ENCODE peak calls at places on chromosomes 12 and 14, in nine cellular contexts. One of them, this sample, is unnamed.

GRCh38 chr12:6540181-6540877 is 6.0 kb downstream of the GAPDH start:
- DNase-seq in CD4-positive, CD25-positive, alpha-beta regulatory T cell: peak
- DNase-seq in RPMI7951: peak
- DNase-seq in progenitor cell of endocrine pancreas: no peak
- DNase-seq in stimulated activated CD4-positive, alpha-beta T cell treated with anti-CD3 and anti-CD28 coated beads, Interleukin-2, amount 100 ng/mL, for 24 hours: peak
- DNase-seq in NCI-H1105: peak
- DNase-seq in naive thymus-derived CD8-positive, alpha-beta T cell: no peak
- DNase-seq in NCI-H1436: peak
- DNase-seq in left ventricle myocardium superior: peak
- DNase-seq in this sample: peak

GRCh38 chr12:70774055-70774454 is 136.8 kb upstream of the PTPRB start:
- DNase-seq in CD4-positive, CD25-positive, alpha-beta regulatory T cell: no peak
- DNase-seq in RPMI7951: no peak
- DNase-seq in progenitor cell of endocrine pancreas: no peak
- DNase-seq in stimulated activated CD4-positive, alpha-beta T cell treated with anti-CD3 and anti-CD28 coated beads, Interleukin-2, amount 100 ng/mL, for 24 hours: no peak
- DNase-seq in NCI-H1105: no peak
- DNase-seq in naive thymus-derived CD8-positive, alpha-beta T cell: no peak
- DNase-seq in NCI-H1436: peak
- DNase-seq in left ventricle myocardium superior: no peak
- DNase-seq in this sample: no peak

GRCh38 chr12:57713209-57713608 is 19.3 kb downstream of the OS9 start:
- DNase-seq in CD4-positive, CD25-positive, alpha-beta regulatory T cell: no peak
- DNase-seq in RPMI7951: no peak
- DNase-seq in progenitor cell of endocrine pancreas: no peak
- DNase-seq in stimulated activated CD4-positive, alpha-beta T cell treated with anti-CD3 and anti-CD28 coated beads, Interleukin-2, amount 100 ng/mL, for 24 hours: no peak
- DNase-seq in NCI-H1105: no peak
- DNase-seq in naive thymus-derived CD8-positive, alpha-beta T cell: no peak
- DNase-seq in NCI-H1436: no peak
- DNase-seq in left ventricle myocardium superior: no peak
- DNase-seq in this sample: no peak

GRCh38 chr14:45559626-45560025 is 306.6 kb upstream of the MIS18BP1 start:
- DNase-seq in CD4-positive, CD25-positive, alpha-beta regulatory T cell: no peak
- DNase-seq in RPMI7951: no peak
- DNase-seq in progenitor cell of endocrine pancreas: no peak
- DNase-seq in stimulated activated CD4-positive, alpha-beta T cell treated with anti-CD3 and anti-CD28 coated beads, Interleukin-2, amount 100 ng/mL, for 24 hours: no peak
- DNase-seq in NCI-H1105: no peak
- DNase-seq in naive thymus-derived CD8-positive, alpha-beta T cell: no peak
- DNase-seq in NCI-H1436: no peak
- DNase-seq in left ventricle myocardium superior: no peak
- DNase-seq in this sample: no peak

GRCh38 chr12:906077-906585 is 43.4 kb downstream of the RAD52 start:
- DNase-seq in CD4-positive, CD25-positive, alpha-beta regulatory T cell: no peak
- DNase-seq in RPMI7951: no peak
- DNase-seq in progenitor cell of endocrine pancreas: no peak
- DNase-seq in stimulated activated CD4-positive, alpha-beta T cell treated with anti-CD3 and anti-CD28 coated beads, Interleukin-2, amount 100 ng/mL, for 24 hours: no peak
- DNase-seq in NCI-H1105: no peak
- DNase-seq in naive thymus-derived CD8-positive, alpha-beta T cell: no peak
- DNase-seq in NCI-H1436: no peak
- DNase-seq in left ventricle myocardium superior: no peak
- DNase-seq in this sample: no peak

GRCh38 chr14:65421201-65421981 is 8.9 kb downstream of the FUT8 start:
- DNase-seq in CD4-positive, CD25-positive, alpha-beta regulatory T cell: no peak
- DNase-seq in RPMI7951: peak
- DNase-seq in progenitor cell of endocrine pancreas: no peak
- DNase-seq in stimulated activated CD4-positive, alpha-beta T cell treated with anti-CD3 and anti-CD28 coated beads, Interleukin-2, amount 100 ng/mL, for 24 hours: no peak
- DNase-seq in NCI-H1105: no peak
- DNase-seq in naive thymus-derived CD8-positive, alpha-beta T cell: no peak
- DNase-seq in NCI-H1436: no peak
- DNase-seq in left ventricle myocardium superior: no peak
- DNase-seq in this sample: no peak

GRCh38 chr14:54459106-54459505 is 17.9 kb upstream of the CNIH1 start:
- DNase-seq in CD4-positive, CD25-positive, alpha-beta regulatory T cell: no peak
- DNase-seq in RPMI7951: no peak
- DNase-seq in progenitor cell of endocrine pancreas: no peak
- DNase-seq in stimulated activated CD4-positive, alpha-beta T cell treated with anti-CD3 and anti-CD28 coated beads, Interleukin-2, amount 100 ng/mL, for 24 hours: no peak
- DNase-seq in NCI-H1105: no peak
- DNase-seq in naive thymus-derived CD8-positive, alpha-beta T cell: no peak
- DNase-seq in NCI-H1436: no peak
- DNase-seq in left ventricle myocardium superior: no peak
- DNase-seq in this sample: no peak

GRCh38 chr14:21525995-21526671 is at the start of gene SALL2:
- DNase-seq in CD4-positive, CD25-positive, alpha-beta regulatory T cell: peak
- DNase-seq in RPMI7951: peak
- DNase-seq in progenitor cell of endocrine pancreas: peak
- DNase-seq in stimulated activated CD4-positive, alpha-beta T cell treated with anti-CD3 and anti-CD28 coated beads, Interleukin-2, amount 100 ng/mL, for 24 hours: peak
- DNase-seq in NCI-H1105: peak
- DNase-seq in naive thymus-derived CD8-positive, alpha-beta T cell: peak
- DNase-seq in NCI-H1436: peak
- DNase-seq in left ventricle myocardium superior: peak
- DNase-seq in this sample: peak

GRCh38 chr12:88375301-88375959 is 204.8 kb downstream of the KITLG start:
- DNase-seq in CD4-positive, CD25-positive, alpha-beta regulatory T cell: no peak
- DNase-seq in RPMI7951: no peak
- DNase-seq in progenitor cell of endocrine pancreas: no peak
- DNase-seq in stimulated activated CD4-positive, alpha-beta T cell treated with anti-CD3 and anti-CD28 coated beads, Interleukin-2, amount 100 ng/mL, for 24 hours: no peak
- DNase-seq in NCI-H1105: no peak
- DNase-seq in naive thymus-derived CD8-positive, alpha-beta T cell: no peak
- DNase-seq in NCI-H1436: no peak
- DNase-seq in left ventricle myocardium superior: no peak
- DNase-seq in this sample: no peak

GRCh38 chr12:121250359-121250758 is 40.4 kb downstream of the P2RX4 start:
- DNase-seq in CD4-positive, CD25-positive, alpha-beta regulatory T cell: no peak
- DNase-seq in RPMI7951: no peak
- DNase-seq in progenitor cell of endocrine pancreas: no peak
- DNase-seq in stimulated activated CD4-positive, alpha-beta T cell treated with anti-CD3 and anti-CD28 coated beads, Interleukin-2, amount 100 ng/mL, for 24 hours: no peak
- DNase-seq in NCI-H1105: no peak
- DNase-seq in naive thymus-derived CD8-positive, alpha-beta T cell: no peak
- DNase-seq in NCI-H1436: no peak
- DNase-seq in left ventricle myocardium superior: no peak
- DNase-seq in this sample: no peak

GRCh38 chr14:95379634-95380033 is 59.9 kb upstream of the CLMN start:
- DNase-seq in CD4-positive, CD25-positive, alpha-beta regulatory T cell: no peak
- DNase-seq in RPMI7951: no peak
- DNase-seq in progenitor cell of endocrine pancreas: no peak
- DNase-seq in stimulated activated CD4-positive, alpha-beta T cell treated with anti-CD3 and anti-CD28 coated beads, Interleukin-2, amount 100 ng/mL, for 24 hours: no peak
- DNase-seq in NCI-H1105: no peak
- DNase-seq in naive thymus-derived CD8-positive, alpha-beta T cell: no peak
- DNase-seq in NCI-H1436: no peak
- DNase-seq in left ventricle myocardium superior: no peak
- DNase-seq in this sample: no peak

GRCh38 chr14:105913221-105913620 is 386.8 kb downstream of the TMEM121 start:
- DNase-seq in CD4-positive, CD25-positive, alpha-beta regulatory T cell: no peak
- DNase-seq in RPMI7951: no peak
- DNase-seq in progenitor cell of endocrine pancreas: no peak
- DNase-seq in stimulated activated CD4-positive, alpha-beta T cell treated with anti-CD3 and anti-CD28 coated beads, Interleukin-2, amount 100 ng/mL, for 24 hours: no peak
- DNase-seq in NCI-H1105: no peak
- DNase-seq in naive thymus-derived CD8-positive, alpha-beta T cell: no peak
- DNase-seq in NCI-H1436: no peak
- DNase-seq in left ventricle myocardium superior: peak
- DNase-seq in this sample: no peak

GRCh38 chr12:4141344-4142270 is 132.0 kb upstream of the CCND2 start:
- DNase-seq in CD4-positive, CD25-positive, alpha-beta regulatory T cell: peak
- DNase-seq in RPMI7951: no peak
- DNase-seq in progenitor cell of endocrine pancreas: no peak
- DNase-seq in stimulated activated CD4-positive, alpha-beta T cell treated with anti-CD3 and anti-CD28 coated beads, Interleukin-2, amount 100 ng/mL, for 24 hours: no peak
- DNase-seq in NCI-H1105: no peak
- DNase-seq in naive thymus-derived CD8-positive, alpha-beta T cell: no peak
- DNase-seq in NCI-H1436: no peak
- DNase-seq in left ventricle myocardium superior: no peak
- DNase-seq in this sample: peak

GRCh38 chr12:94240171-94240570 is 91.8 kb downstream of the PLXNC1 start:
- DNase-seq in CD4-positive, CD25-positive, alpha-beta regulatory T cell: no peak
- DNase-seq in RPMI7951: no peak
- DNase-seq in progenitor cell of endocrine pancreas: no peak
- DNase-seq in stimulated activated CD4-positive, alpha-beta T cell treated with anti-CD3 and anti-CD28 coated beads, Interleukin-2, amount 100 ng/mL, for 24 hours: no peak
- DNase-seq in NCI-H1105: no peak
- DNase-seq in naive thymus-derived CD8-positive, alpha-beta T cell: no peak
- DNase-seq in NCI-H1436: no peak
- DNase-seq in left ventricle myocardium superior: no peak
- DNase-seq in this sample: no peak

GRCh38 chr12:124147579-124147978 is 147.3 kb upstream of the RFLNA start:
- DNase-seq in CD4-positive, CD25-positive, alpha-beta regulatory T cell: no peak
- DNase-seq in RPMI7951: no peak
- DNase-seq in progenitor cell of endocrine pancreas: no peak
- DNase-seq in stimulated activated CD4-positive, alpha-beta T cell treated with anti-CD3 and anti-CD28 coated beads, Interleukin-2, amount 100 ng/mL, for 24 hours: no peak
- DNase-seq in NCI-H1105: no peak
- DNase-seq in naive thymus-derived CD8-positive, alpha-beta T cell: no peak
- DNase-seq in NCI-H1436: peak
- DNase-seq in left ventricle myocardium superior: no peak
- DNase-seq in this sample: no peak

GRCh38 chr14:28773176-28773575 is 6.6 kb downstream of the FOXG1 start:
- DNase-seq in CD4-positive, CD25-positive, alpha-beta regulatory T cell: no peak
- DNase-seq in RPMI7951: no peak
- DNase-seq in progenitor cell of endocrine pancreas: no peak
- DNase-seq in stimulated activated CD4-positive, alpha-beta T cell treated with anti-CD3 and anti-CD28 coated beads, Interleukin-2, amount 100 ng/mL, for 24 hours: no peak
- DNase-seq in NCI-H1105: no peak
- DNase-seq in naive thymus-derived CD8-positive, alpha-beta T cell: no peak
- DNase-seq in NCI-H1436: no peak
- DNase-seq in left ventricle myocardium superior: no peak
- DNase-seq in this sample: no peak

This sample was measured in activated CD8-positive, alpha-beta memory T cell treated with anti-CD3 and anti-CD28 coated beads for 24 hours.